ENCODE peak calls at places on chromosomes 6 and 20, in five cellular contexts. One of them, this sample, is unnamed.

GRCh38 chr20:20195011-20195705 is 142.8 kb downstream of the CFAP61 start:
- DNase-seq in GM12891: no peak
- DNase-seq in breast epithelium: no peak
- DNase-seq in stomach: no peak
- DNase-seq in HCT116: no peak
- DNase-seq in this sample: no peak

GRCh38 chr6:168326294-168327261 is 7.0 kb upstream of the DACT2 start:
- DNase-seq in GM12891: no peak
- DNase-seq in breast epithelium: no peak
- DNase-seq in stomach: no peak
- DNase-seq in HCT116: no peak
- DNase-seq in this sample: no peak

GRCh38 chr6:122491915-122492537 is 20.4 kb upstream of the SERINC1 start:
- DNase-seq in GM12891: peak
- DNase-seq in breast epithelium: peak
- DNase-seq in stomach: peak
- DNase-seq in HCT116: peak
- DNase-seq in this sample: no peak

GRCh38 chr6:168649209-168649608 is 208.2 kb downstream of the SMOC2 start:
- DNase-seq in GM12891: no peak
- DNase-seq in breast epithelium: no peak
- DNase-seq in stomach: no peak
- DNase-seq in HCT116: no peak
- DNase-seq in this sample: no peak

GRCh38 chr6:111789593-111789992 is 83.7 kb downstream of the FYN start:
- DNase-seq in GM12891: no peak
- DNase-seq in breast epithelium: no peak
- DNase-seq in stomach: no peak
- DNase-seq in HCT116: no peak
- DNase-seq in this sample: no peak

GRCh38 chr20:46631212-46631869 is 19.9 kb downstream of the SLC13A3 start:
- DNase-seq in GM12891: no peak
- DNase-seq in breast epithelium: no peak
- DNase-seq in stomach: peak
- DNase-seq in HCT116: no peak
- DNase-seq in this sample: no peak

GRCh38 chr6:52304917-52305316 is 20.4 kb upstream of the MCM3 start:
- DNase-seq in GM12891: no peak
- DNase-seq in breast epithelium: no peak
- DNase-seq in stomach: no peak
- DNase-seq in HCT116: no peak
- DNase-seq in this sample: no peak

GRCh38 chr6:66897576-66897975 is 1190.5 kb upstream of the EYS start:
- DNase-seq in GM12891: no peak
- DNase-seq in breast epithelium: no peak
- DNase-seq in stomach: no peak
- DNase-seq in HCT116: no peak
- DNase-seq in this sample: no peak

GRCh38 chr6:150971230-150971629 is 105.7 kb downstream of the MTHFD1L start:
- DNase-seq in GM12891: no peak
- DNase-seq in breast epithelium: no peak
- DNase-seq in stomach: no peak
- DNase-seq in HCT116: no peak
- DNase-seq in this sample: no peak

GRCh38 chr6:42981866-42982265 is 2.5 kb upstream of the PPP2R5D start:
- DNase-seq in GM12891: no peak
- DNase-seq in breast epithelium: no peak
- DNase-seq in stomach: no peak
- DNase-seq in HCT116: no peak
- DNase-seq in this sample: no peak

GRCh38 chr6:41581381-41581991 is 35.3 kb downstream of the FOXP4 start:
- DNase-seq in GM12891: no peak
- DNase-seq in breast epithelium: no peak
- DNase-seq in stomach: no peak
- DNase-seq in HCT116: peak
- DNase-seq in this sample: no peak

GRCh38 chr6:72825265-72825918 is 203.5 kb downstream of the KCNQ5 start:
- DNase-seq in GM12891: no peak
- DNase-seq in breast epithelium: no peak
- DNase-seq in stomach: no peak
- DNase-seq in HCT116: no peak
- DNase-seq in this sample: no peak

GRCh38 chr20:58810116-58810878 is 40.4 kb downstream of the GNAS-AS1 start:
- DNase-seq in GM12891: no peak
- DNase-seq in breast epithelium: no peak
- DNase-seq in stomach: no peak
- DNase-seq in HCT116: peak
- DNase-seq in this sample: no peak

GRCh38 chr20:34240121-34240520 is 1.1 kb upstream of the ASIP start:
- DNase-seq in GM12891: no peak
- DNase-seq in breast epithelium: no peak
- DNase-seq in stomach: no peak
- DNase-seq in HCT116: no peak
- DNase-seq in this sample: no peak

GRCh38 chr20:38113401-38114325 is 51.4 kb downstream of the TGM2 start:
- DNase-seq in GM12891: no peak
- DNase-seq in breast epithelium: no peak
- DNase-seq in stomach: no peak
- DNase-seq in HCT116: peak
- DNase-seq in this sample: no peak

GRCh38 chr6:75117701-75118100 is 88.2 kb downstream of the COL12A1 start:
- DNase-seq in GM12891: no peak
- DNase-seq in breast epithelium: no peak
- DNase-seq in stomach: no peak
- DNase-seq in HCT116: no peak
- DNase-seq in this sample: no peak

GRCh38 chr6:129646140-129646569 is 63.8 kb downstream of the ARHGAP18 start:
- DNase-seq in GM12891: no peak
- DNase-seq in breast epithelium: no peak
- DNase-seq in stomach: no peak
- DNase-seq in HCT116: no peak
- DNase-seq in this sample: no peak

GRCh38 chr6:77853401-77853800 is 200.6 kb downstream of the MEI4 start:
- DNase-seq in GM12891: no peak
- DNase-seq in breast epithelium: no peak
- DNase-seq in stomach: no peak
- DNase-seq in HCT116: no peak
- DNase-seq in this sample: no peak

GRCh38 chr6:67814262-67814661 is 820.8 kb upstream of the ADGRB3 start:
- DNase-seq in GM12891: no peak
- DNase-seq in breast epithelium: no peak
- DNase-seq in stomach: no peak
- DNase-seq in HCT116: no peak
- DNase-seq in this sample: no peak

GRCh38 chr6:29850011-29850553 is 22.5 kb downstream of the HLA-G start:
- DNase-seq in GM12891: no peak
- DNase-seq in breast epithelium: no peak
- DNase-seq in stomach: peak
- DNase-seq in HCT116: no peak
- DNase-seq in this sample: no peak

GRCh38 chr6:160031442-160031841 is 62.6 kb downstream of the IGF2R start:
- DNase-seq in GM12891: no peak
- DNase-seq in breast epithelium: no peak
- DNase-seq in stomach: no peak
- DNase-seq in HCT116: no peak
- DNase-seq in this sample: no peak

GRCh38 chr20:44295995-44296394 is 15.0 kb downstream of the FITM2 start:
- DNase-seq in GM12891: no peak
- DNase-seq in breast epithelium: no peak
- DNase-seq in stomach: no peak
- DNase-seq in HCT116: no peak
- DNase-seq in this sample: no peak

GRCh38 chr20:3923818-3924217 is 34.6 kb downstream of the PANK2 start:
- DNase-seq in GM12891: no peak
- DNase-seq in breast epithelium: no peak
- DNase-seq in stomach: no peak
- DNase-seq in HCT116: no peak
- DNase-seq in this sample: no peak

GRCh38 chr6:3081965-3082364 is 13.7 kb downstream of the RIPK1 start:
- DNase-seq in GM12891: no peak
- DNase-seq in breast epithelium: no peak
- DNase-seq in stomach: no peak
- DNase-seq in HCT116: no peak
- DNase-seq in this sample: no peak

GRCh38 chr6:119207973-119208725 is 129.7 kb upstream of the FAM184A start:
- DNase-seq in GM12891: no peak
- DNase-seq in breast epithelium: no peak
- DNase-seq in stomach: no peak
- DNase-seq in HCT116: peak
- DNase-seq in this sample: no peak

DNA sequence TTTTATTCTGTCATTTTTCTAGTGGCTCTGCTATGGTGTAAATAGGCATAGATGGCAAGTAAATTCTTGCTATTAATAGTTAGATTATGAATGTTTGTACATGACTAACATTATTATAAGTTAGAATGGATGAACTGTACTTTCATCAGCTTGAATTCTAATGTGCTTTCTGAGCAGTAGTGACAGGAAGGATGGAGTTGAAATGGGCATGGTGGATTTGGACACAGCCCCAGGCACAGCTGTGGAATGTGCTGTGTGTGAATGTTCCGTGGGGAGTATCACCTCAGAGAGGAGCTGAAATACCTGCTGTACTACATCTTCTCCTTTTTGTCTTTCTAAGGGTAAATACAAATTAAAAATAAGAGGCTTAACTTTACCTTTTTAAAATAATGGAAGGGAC is 66.8 kb downstream of the FBXO5 start:
- DNase-seq in GM12891: no peak
- DNase-seq in breast epithelium: no peak
- DNase-seq in stomach: no peak
- DNase-seq in HCT116: no peak
- DNase-seq in this sample: no peak
- TF ChIP-seq POLR2AphosphoS5 in GM12891: no peak
- TF ChIP-seq POLR2AphosphoS5 in breast epithelium: no peak
- TF ChIP-seq POLR2AphosphoS5 in stomach: no peak
- TF ChIP-seq POLR2AphosphoS5 in HCT116: no peak
- TF ChIP-seq POLR2AphosphoS5 in this sample: no peak

GRCh38 chr6:149356081-149356750 is 38.7 kb downstream of the TAB2 start:
- DNase-seq in GM12891: no peak
- DNase-seq in breast epithelium: no peak
- DNase-seq in stomach: no peak
- DNase-seq in HCT116: no peak
- DNase-seq in this sample: no peak

GRCh38 chr6:149357726-149358538 is 40.4 kb downstream of the TAB2 start:
- DNase-seq in GM12891: no peak
- DNase-seq in breast epithelium: no peak
- DNase-seq in stomach: no peak
- DNase-seq in HCT116: no peak
- DNase-seq in this sample: no peak

GRCh38 chr6:149359439-149359838 is 40.6 kb upstream of the SUMO4 start:
- DNase-seq in GM12891: no peak
- DNase-seq in breast epithelium: no peak
- DNase-seq in stomach: no peak
- DNase-seq in HCT116: no peak
- DNase-seq in this sample: no peak

DNA sequence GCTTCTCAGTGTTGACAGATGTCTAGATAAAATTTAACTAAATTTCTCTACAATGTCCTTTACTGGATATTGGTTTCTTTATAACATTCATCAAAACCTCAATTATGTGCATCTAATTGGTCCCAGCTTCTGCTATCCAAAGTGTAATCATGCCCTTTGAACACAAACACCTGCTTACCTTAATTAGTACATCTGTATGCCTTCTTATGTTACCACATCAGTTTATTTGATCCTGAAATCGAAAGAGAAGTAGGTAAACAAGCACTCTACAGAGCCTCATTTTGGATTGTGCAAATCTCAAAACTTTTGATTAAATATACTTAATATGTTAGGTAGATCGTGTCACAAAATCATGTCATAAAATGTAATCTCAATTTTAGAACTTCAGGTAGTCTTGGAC is 36.5 kb downstream of the TAB2 start:
- DNase-seq in GM12891: no peak
- DNase-seq in breast epithelium: no peak
- DNase-seq in stomach: no peak
- DNase-seq in HCT116: no peak
- DNase-seq in this sample: no peak
- TF ChIP-seq POLR2AphosphoS5 in GM12891: no peak
- TF ChIP-seq POLR2AphosphoS5 in breast epithelium: no peak
- TF ChIP-seq POLR2AphosphoS5 in stomach: no peak
- TF ChIP-seq POLR2AphosphoS5 in HCT116: no peak
- TF ChIP-seq POLR2AphosphoS5 in this sample: no peak

GRCh38 chr6:158653577-158654354 is 3.9 kb downstream of the SYTL3 start:
- DNase-seq in GM12891: no peak
- DNase-seq in breast epithelium: no peak
- DNase-seq in stomach: peak
- DNase-seq in HCT116: no peak
- DNase-seq in this sample: no peak
- TF ChIP-seq POLR2AphosphoS5 in GM12891: peak
- TF ChIP-seq POLR2AphosphoS5 in breast epithelium: no peak
- TF ChIP-seq POLR2AphosphoS5 in stomach: peak
- TF ChIP-seq POLR2AphosphoS5 in HCT116: no peak
- TF ChIP-seq POLR2AphosphoS5 in this sample: no peak

GRCh38 chr6:31114540-31114876 is at the start of gene PSORS1C1:
- DNase-seq in GM12891: no peak
- DNase-seq in breast epithelium: peak
- DNase-seq in stomach: peak
- DNase-seq in HCT116: peak
- DNase-seq in this sample: no peak
- TF ChIP-seq POLR2AphosphoS5 in GM12891: no peak
- TF ChIP-seq POLR2AphosphoS5 in breast epithelium: peak
- TF ChIP-seq POLR2AphosphoS5 in stomach: peak
- TF ChIP-seq POLR2AphosphoS5 in HCT116: peak
- TF ChIP-seq POLR2AphosphoS5 in this sample: no peak

DNA sequence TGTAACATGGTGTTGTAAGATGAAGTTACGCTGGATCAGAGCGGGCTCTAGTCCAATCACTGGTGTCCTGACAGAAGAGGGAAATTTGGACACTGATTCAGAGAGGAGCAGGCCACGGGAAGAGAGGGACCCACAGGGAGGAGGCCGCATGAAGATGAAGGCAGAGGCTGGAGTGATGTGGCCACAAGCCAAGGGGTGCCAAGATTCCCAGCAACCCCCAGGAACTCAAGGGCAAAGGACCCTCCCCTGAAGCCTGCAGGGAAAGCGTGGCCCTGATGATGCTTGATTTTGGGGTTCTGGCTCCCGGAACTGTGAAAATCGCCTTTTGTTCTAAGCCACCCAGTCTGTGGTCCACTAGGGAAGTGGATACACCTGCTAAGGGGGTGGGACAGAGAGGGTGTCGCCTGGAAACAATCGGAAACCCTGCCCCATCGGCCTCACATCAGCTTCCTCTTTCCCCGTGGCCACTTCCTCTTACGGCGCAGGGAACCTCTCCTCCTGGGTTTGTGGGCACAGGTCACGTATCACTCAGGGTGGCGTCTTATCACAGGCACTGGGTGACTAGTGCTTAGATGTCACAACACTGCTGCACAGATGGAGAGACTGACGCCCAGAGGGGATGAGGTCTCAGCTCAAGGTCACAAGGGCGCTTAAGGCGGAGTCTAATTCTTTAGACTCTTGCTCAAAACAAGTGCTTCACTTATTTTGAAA is 58.0 kb downstream of the SULF2 start:
- DNase-seq in GM12891: peak
- DNase-seq in breast epithelium: no peak
- DNase-seq in stomach: peak
- DNase-seq in HCT116: no peak
- DNase-seq in this sample: peak
- TF ChIP-seq POLR2AphosphoS5 in GM12891: no peak
- TF ChIP-seq POLR2AphosphoS5 in breast epithelium: no peak
- TF ChIP-seq POLR2AphosphoS5 in stomach: peak
- TF ChIP-seq POLR2AphosphoS5 in HCT116: no peak
- TF ChIP-seq POLR2AphosphoS5 in this sample: peak